ENCODE peak calls at places on chromosome 17, in six cellular contexts. D is CD8-positive, alpha-beta T cell; C is transverse colon; H is stimulated activated CD4-positive, alpha-beta T cell treated with anti-CD3 and anti-CD28 coated beads, TNF-alpha, amount 100 ng/mL, for 48 hours; G is MM.1S; N is activated CD8-positive, alpha-beta memory T cell treated with anti-CD3 and anti-CD28 coated beads for 24 hours. U is an unnamed sample.

GRCh38 chr17:29005936-29006438 is at the start of gene SEZ6:
- DNase-seq in D (peak), C (peak), H (peak), G (peak), N (peak), U (peak)

GRCh38 chr17:39599665-39600468 is 7.9 kb downstream of the NEUROD2 start:
- DNase-seq in D (no peak), C (no peak), H (no peak), G (no peak), N (no peak), U (no peak)

GRCh38 chr17:80356231-80356856 is 58.6 kb upstream of the ENDOV start:
- DNase-seq in D (no peak), C (no peak), H (no peak), G (no peak), N (no peak), U (no peak)

GRCh38 chr17:77593081-77593480 is 365.4 kb upstream of the TNRC6C start:
- DNase-seq in D (no peak), C (no peak), H (no peak), G (no peak), N (no peak), U (no peak)

GRCh38 chr17:32253117-32253611 is 12.5 kb upstream of the RHBDL3 start:
- DNase-seq in D (peak), C (peak), H (peak), G (peak), N (peak), U (peak)

GRCh38 chr17:16537130-16537458 is 31.9 kb downstream of the ZNF287 start:
- DNase-seq in D (no peak), C (no peak), H (no peak), G (no peak), N (no peak), U (no peak)

GRCh38 chr17:81544281-81544974 is 7.7 kb downstream of the FAAP100 start:
- DNase-seq in D (no peak), C (no peak), H (no peak), G (no peak), N (no peak), U (no peak)

GRCh38 chr17:30323895-30324319 is 9.9 kb downstream of the TMIGD1 start:
- DNase-seq in D (peak), C (peak), H (no peak), G (no peak), N (peak), U (no peak)

GRCh38 chr17:77828749-77829539 is 129.6 kb upstream of the TNRC6C start:
- DNase-seq in D (no peak), C (no peak), H (no peak), G (no peak), N (no peak), U (no peak)

GRCh38 chr17:34578016-34578415 is 1.4 kb upstream of the TMEM132E start:
- DNase-seq in D (no peak), C (no peak), H (no peak), G (no peak), N (no peak), U (no peak)

GRCh38 chr17:16994626-16995025 is 22.7 kb upstream of the TNFRSF13B start:
- DNase-seq in D (no peak), C (no peak), H (no peak), G (no peak), N (no peak), U (no peak)

GRCh38 chr17:21425321-21425720 is 49.2 kb downstream of the KCNJ12 start:
- DNase-seq in D (no peak), C (no peak), H (no peak), G (no peak), N (peak), U (no peak)

GRCh38 chr17:80025796-80026195 is 9.9 kb downstream of the TBC1D16 start:
- DNase-seq in D (no peak), C (no peak), H (no peak), G (no peak), N (no peak), U (no peak)

GRCh38 chr17:75970011-75970523 is 8.9 kb downstream of the ACOX1 start:
- DNase-seq in D (no peak), C (no peak), H (no peak), G (no peak), N (no peak), U (no peak)

GRCh38 chr17:80431246-80432195 is 16.6 kb downstream of the ENDOV start:
- DNase-seq in D (no peak), C (no peak), H (no peak), G (no peak), N (no peak), U (no peak)

GRCh38 chr17:21079196-21079595 is 36.4 kb upstream of the USP22 start:
- DNase-seq in D (no peak), C (no peak), H (no peak), G (no peak), N (no peak), U (no peak)

GRCh38 chr17:54813896-54814295 is 86.8 kb upstream of the TOM1L1 start:
- DNase-seq in D (no peak), C (no peak), H (no peak), G (no peak), N (no peak), U (no peak)

GRCh38 chr17:6064855-6065254 is 5.3 kb upstream of the WSCD1 start:
- DNase-seq in D (no peak), C (no peak), H (no peak), G (no peak), N (no peak), U (no peak)

GRCh38 chr17:19336938-19337711 is 25.4 kb downstream of the B9D1 start:
- DNase-seq in D (no peak), C (peak), H (no peak), G (no peak), N (no peak), U (no peak)

GRCh38 chr17:30208214-30208613 is 27.3 kb downstream of the SLC6A4 start:
- DNase-seq in D (no peak), C (no peak), H (no peak), G (no peak), N (no peak), U (no peak)

GRCh38 chr17:64148017-64148631 is 18.2 kb upstream of the ERN1 start:
- DNase-seq in D (no peak), C (no peak), H (no peak), G (no peak), N (peak), U (no peak)

U was measured in mucosa of gallbladder.